ENCODE peak calls at places on chromosomes 2 and 18, in eight cellular contexts. V is spleen, B is mammary epithelial cell, O is HCT116, U is neural progenitor cell, L is heart left ventricle, F is hepatocyte, X is heart right ventricle. K is an unnamed sample.

GRCh38 chr2:216827073-216827725 is 32.7 kb downstream of the TNP1 start:
- DNase-seq in O (no peak), F (no peak), L (no peak), X (no peak), U (no peak), V (no peak), B (no peak), K (no peak)

GRCh38 chr2:227115761-227116160 is 48.2 kb downstream of the COL4A4 start:
- DNase-seq in U (no peak), V (no peak), X (no peak), L (no peak), O (no peak), F (no peak), B (no peak), K (no peak)

GRCh38 chr2:48927355-48927754 is 171.8 kb upstream of the LHCGR start:
- DNase-seq in F (no peak), U (no peak), L (no peak), X (no peak), B (no peak), V (no peak), O (no peak), K (no peak)

GRCh38 chr18:36379426-36379984 is 82.0 kb downstream of the FHOD3 start:
- DNase-seq in L (peak), F (no peak), B (no peak), V (no peak), O (no peak), U (no peak), X (no peak), K (no peak)

GRCh38 chr2:11508279-11508678 is 25.6 kb upstream of the GREB1 start:
- DNase-seq in L (no peak), O (no peak), X (no peak), B (no peak), U (no peak), F (peak), V (no peak), K (no peak)

GRCh38 chr18:3186678-3187658 is 32.8 kb downstream of the MYOM1 start:
- DNase-seq in X (no peak), F (peak), V (no peak), U (no peak), O (no peak), B (no peak), L (peak), K (no peak)

GRCh38 chr2:37414470-37414949 is 70.1 kb downstream of the QPCT start:
- DNase-seq in F (peak), L (no peak), O (peak), U (peak), B (peak), V (no peak), X (no peak), K (peak)

GRCh38 chr2:200383380-200384110 is 77.1 kb downstream of the SPATS2L start:
- DNase-seq in B (peak), O (no peak), X (no peak), U (no peak), L (no peak), F (no peak), V (no peak), K (peak)

GRCh38 chr18:32724071-32724696 is 48.6 kb downstream of the KLHL14 start:
- DNase-seq in B (no peak), X (no peak), O (no peak), U (no peak), F (no peak), L (no peak), V (no peak), K (no peak)

GRCh38 chr2:128732976-128733431 is 414.3 kb upstream of the HS6ST1 start:
- DNase-seq in V (no peak), B (peak), U (no peak), F (peak), O (no peak), L (no peak), X (no peak), K (peak)

GRCh38 chr2:241112046-241112445 is 10.0 kb upstream of the MTERF4 start:
- DNase-seq in U (no peak), B (no peak), L (no peak), F (no peak), X (no peak), V (no peak), O (no peak), K (no peak)

GRCh38 chr2:181178823-181179412 is 198.5 kb downstream of the UBE2E3 start:
- DNase-seq in F (no peak), U (peak), V (no peak), L (no peak), X (no peak), B (no peak), O (peak), K (peak)

DNA sequence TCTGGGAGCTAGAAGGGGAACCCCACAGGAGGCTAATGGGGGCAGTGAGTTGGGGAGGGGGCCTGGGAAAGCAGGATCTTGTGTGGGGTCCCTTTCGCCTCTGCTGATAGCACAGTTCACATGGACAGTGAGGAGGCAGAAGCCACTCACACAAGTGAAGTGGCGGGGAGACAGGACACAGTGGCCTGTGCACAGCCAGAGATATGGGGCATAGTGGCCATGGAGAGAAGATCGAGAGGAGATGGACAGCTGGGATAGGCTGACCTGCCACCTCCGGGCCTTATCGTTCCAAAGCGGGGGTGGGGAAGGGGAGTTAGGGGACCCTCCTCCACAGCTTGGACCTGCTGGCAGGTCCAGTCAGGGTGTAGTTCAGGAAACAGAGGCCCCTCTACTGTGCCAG is 69.8 kb upstream of the EDAR start:
- DNase-seq in U (no peak), O (no peak), F (no peak), L (no peak), V (peak), B (no peak), X (no peak), K (no peak)
- H3K27ac ChIP-seq in U (peak), O (no peak), F (no peak), L (peak), V (no peak), B (no peak), X (no peak), K (no peak)

DNA sequence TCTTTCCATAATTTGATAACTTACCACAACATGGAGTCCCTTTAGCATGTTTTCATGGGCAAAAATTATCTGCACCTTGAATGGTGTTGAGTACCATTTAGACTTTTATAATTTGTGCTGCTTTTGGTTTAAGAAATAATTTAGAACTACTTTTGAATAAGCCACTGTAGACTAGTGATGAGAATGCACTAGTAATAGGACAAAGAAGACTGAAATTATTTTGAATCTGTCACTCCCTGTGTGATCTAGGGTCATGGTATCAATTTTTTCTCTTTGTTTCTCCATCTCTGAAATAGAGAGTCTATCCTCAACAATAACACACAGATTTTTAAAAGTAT is 37.7 kb downstream of the EFEMP1 start:
- DNase-seq in U (no peak), L (no peak), F (no peak), B (no peak), V (no peak), X (no peak), O (no peak), K (no peak)
- H3K27ac ChIP-seq in U (no peak), L (peak), F (no peak), B (peak), V (peak), X (peak), O (no peak), K (no peak)

GRCh38 chr2:68834737-68835136 is 36.5 kb downstream of the BMP10 start:
- DNase-seq in X (no peak), B (no peak), F (no peak), V (no peak), U (no peak), O (no peak), L (no peak), K (no peak)
- H3K27ac ChIP-seq in X (peak), B (no peak), F (no peak), V (peak), U (no peak), O (no peak), L (no peak), K (no peak)

DNA sequence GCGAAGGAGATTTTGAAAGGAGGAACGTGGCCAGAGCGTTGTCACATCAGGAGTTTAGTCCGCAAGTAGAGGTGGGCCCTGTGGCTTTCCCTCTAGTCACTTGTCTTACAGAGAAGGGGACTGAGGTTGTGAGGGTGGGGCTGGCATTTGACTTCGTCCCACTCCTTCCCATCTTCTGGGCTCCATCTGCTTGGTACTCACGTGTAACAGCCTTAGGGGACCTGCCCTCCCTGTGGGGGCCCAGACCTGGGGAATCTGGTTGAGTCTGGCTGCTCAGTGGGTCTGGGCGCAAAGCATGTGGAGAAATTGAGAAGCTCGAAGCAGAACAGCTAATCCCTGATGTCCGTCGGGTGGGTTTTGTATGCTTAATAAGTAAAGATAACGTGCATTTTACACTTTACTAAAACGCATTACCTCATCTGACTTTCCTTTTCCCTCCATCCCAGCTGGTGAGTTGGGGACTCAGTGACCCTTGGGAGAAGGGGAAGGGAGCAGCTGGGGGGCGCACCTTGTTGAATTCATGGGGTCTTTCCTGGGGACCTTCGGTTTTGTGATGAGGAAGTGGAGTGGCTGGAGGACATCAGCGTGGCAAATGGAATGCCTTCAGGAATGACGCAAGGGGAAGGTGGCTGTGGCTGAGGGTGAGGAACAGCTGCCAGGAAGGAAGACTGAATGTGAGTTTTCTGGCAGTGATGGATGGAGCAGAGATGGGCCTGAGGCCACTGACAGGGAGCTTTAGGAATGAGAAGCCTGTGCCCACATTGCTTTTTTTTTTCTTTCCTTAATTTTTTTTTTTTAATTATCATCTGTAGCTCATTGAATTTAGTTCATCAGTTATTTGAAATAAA is 44.8 kb downstream of the ASAP2 start:
- DNase-seq in F (peak), L (no peak), B (peak), U (no peak), X (no peak), O (no peak), V (no peak), K (peak)
- H3K27ac ChIP-seq in F (peak), L (peak), B (peak), U (no peak), X (peak), O (no peak), V (no peak), K (peak)

DNA sequence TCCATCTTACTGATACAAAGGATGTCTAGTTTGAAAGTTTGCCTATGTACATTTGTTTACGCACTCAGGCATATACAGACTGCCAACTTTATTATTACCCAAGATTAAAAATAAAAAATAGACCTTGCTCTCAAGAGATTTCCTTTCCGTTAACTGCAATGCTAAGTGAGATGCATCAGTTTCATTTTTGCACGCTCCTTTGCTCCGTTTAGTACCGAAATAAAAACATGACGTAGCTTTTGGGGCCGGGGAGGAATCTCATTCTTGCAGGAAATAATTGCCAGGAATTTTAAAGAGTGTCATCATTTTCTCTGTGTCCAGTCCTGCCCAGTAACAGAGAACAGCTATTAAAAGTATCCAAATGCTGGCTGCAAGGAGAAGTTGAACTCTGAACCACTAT is 169.5 kb downstream of the SLC8A1 start:
- DNase-seq in X (no peak), V (no peak), O (no peak), L (no peak), F (no peak), U (no peak), B (no peak), K (no peak)
- H3K27ac ChIP-seq in X (peak), V (peak), O (no peak), L (peak), F (no peak), U (no peak), B (no peak), K (no peak)

GRCh38 chr2:152089238-152089637 is 9.6 kb downstream of the CACNB4 start:
- DNase-seq in F (no peak), V (no peak), X (no peak), U (no peak), O (no peak), L (no peak), B (no peak), K (no peak)
- H3K27ac ChIP-seq in F (no peak), V (no peak), X (no peak), U (no peak), O (no peak), L (no peak), B (no peak), K (no peak)

DNA sequence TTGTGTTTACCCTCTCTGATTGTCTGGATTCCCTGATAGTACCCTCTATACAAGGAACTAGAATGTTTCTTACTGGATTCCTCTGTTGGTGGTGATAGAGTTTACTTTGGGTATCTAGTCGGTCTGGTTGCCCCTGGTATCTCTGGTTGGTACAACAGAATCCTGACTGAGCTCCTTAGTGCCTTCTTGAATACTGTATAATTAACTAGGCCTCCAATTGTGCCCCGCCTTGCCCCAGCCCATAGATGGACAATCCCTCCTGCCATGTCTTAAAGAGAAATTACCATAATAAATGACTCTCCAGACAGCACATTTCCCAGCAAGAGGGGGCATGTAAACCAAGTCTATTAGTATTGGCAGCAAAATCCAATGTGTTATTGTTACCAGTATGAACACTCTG is 2.3 kb downstream of the SCN1A start:
- DNase-seq in F (no peak), V (no peak), U (peak), X (no peak), L (no peak), O (no peak), B (no peak), K (no peak)
- H3K27ac ChIP-seq in F (no peak), V (no peak), U (no peak), X (no peak), L (no peak), O (no peak), B (no peak), K (no peak)

GRCh38 chr2:68390600-68390999 is 25.5 kb downstream of the PLEK start:
- DNase-seq in F (no peak), U (no peak), V (no peak), X (no peak), O (no peak), B (no peak), L (no peak), K (no peak)

GRCh38 chr2:68391099-68391498 is 26.0 kb downstream of the PLEK start:
- DNase-seq in F (no peak), L (no peak), X (no peak), O (no peak), B (no peak), V (no peak), U (no peak), K (no peak)

GRCh38 chr2:68391869-68392268 is 26.8 kb downstream of the PLEK start:
- DNase-seq in V (no peak), F (no peak), X (no peak), U (no peak), O (no peak), B (no peak), L (no peak), K (no peak)

GRCh38 chr2:68388772-68389171 is 23.7 kb downstream of the PLEK start:
- DNase-seq in L (no peak), F (no peak), X (no peak), B (no peak), O (no peak), U (no peak), V (peak), K (no peak)

GRCh38 chr2:68390114-68390513 is 25.0 kb downstream of the PLEK start:
- DNase-seq in O (no peak), X (no peak), L (no peak), B (no peak), F (no peak), V (no peak), U (no peak), K (no peak)
- H3K27ac ChIP-seq in O (no peak), X (peak), L (no peak), B (no peak), F (no peak), V (peak), U (no peak), K (no peak)

GRCh38 chr2:186105016-186105415 is 366.4 kb downstream of the FSIP2 start:
- DNase-seq in U (no peak), X (no peak), V (no peak), B (peak), F (no peak), O (no peak), L (no peak), K (no peak)

GRCh38 chr2:186099772-186100171 is 361.2 kb downstream of the FSIP2 start:
- DNase-seq in V (no peak), U (no peak), O (no peak), X (no peak), B (no peak), F (no peak), L (no peak), K (no peak)

GRCh38 chr2:186098821-186099220 is 360.2 kb downstream of the FSIP2 start:
- DNase-seq in V (no peak), O (no peak), F (no peak), U (no peak), B (peak), X (no peak), L (no peak), K (no peak)

GRCh38 chr2:186101603-186102002 is 363.0 kb downstream of the FSIP2 start:
- DNase-seq in V (no peak), F (no peak), L (peak), X (no peak), O (no peak), U (no peak), B (no peak), K (no peak)

DNA sequence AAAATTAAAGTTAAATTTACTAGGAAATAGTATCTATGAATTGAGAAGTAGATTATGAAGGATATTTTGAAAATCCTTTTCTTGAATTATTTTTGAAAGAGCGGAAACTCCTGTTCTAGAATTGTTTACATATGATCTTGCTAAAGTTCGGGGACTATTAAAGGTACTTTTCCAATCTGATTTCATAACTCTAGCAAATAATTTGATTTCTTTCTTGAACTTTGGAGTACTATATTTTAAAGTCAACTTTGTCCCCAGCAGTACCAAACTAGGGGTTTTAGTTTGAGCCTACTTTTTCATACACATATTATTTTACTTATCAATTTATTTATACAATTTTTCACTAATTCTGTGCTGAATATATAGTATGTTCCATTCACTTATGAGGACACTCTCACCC is 364.7 kb downstream of the FSIP2 start:
- DNase-seq in O (no peak), U (no peak), X (no peak), B (no peak), V (no peak), F (no peak), L (no peak), K (no peak)
- H3K27ac ChIP-seq in O (no peak), U (no peak), X (no peak), B (no peak), V (no peak), F (no peak), L (no peak), K (no peak)

GRCh38 chr2:64327129-64327509 is 126.8 kb upstream of the LGALSL start:
- DNase-seq in U (no peak), F (no peak), L (no peak), B (peak), O (no peak), V (no peak), X (no peak), K (no peak)
- H3K27ac ChIP-seq in U (no peak), F (no peak), L (no peak), B (no peak), O (no peak), V (peak), X (peak), K (no peak)